ENCODE peak calls at places on chromosome 2, in four cellular contexts. X is prostate gland, T is ascending aorta, K is hepatocyte. R is an unnamed sample.

GRCh38 chr2:239440511-239440959 is 39.7 kb upstream of the HDAC4 start:
- DNase-seq in T (no peak), K (peak), X (no peak), R (no peak)

GRCh38 chr2:239035361-239035814 is 187.5 kb downstream of the TWIST2 start:
- DNase-seq in T (no peak), K (peak), X (no peak), R (peak)

GRCh38 chr2:187382131-187382530 is 65.9 kb downstream of the CALCRL start:
- DNase-seq in K (no peak), T (no peak), X (no peak), R (no peak)

GRCh38 chr2:1717129-1717528 is 27.2 kb downstream of the PXDN start:
- DNase-seq in T (peak), K (no peak), X (peak), R (peak)

GRCh38 chr2:45812039-45812500 is 160.6 kb downstream of the PRKCE start:
- DNase-seq in X (no peak), T (no peak), K (no peak), R (no peak)

GRCh38 chr2:3107567-3107966 is 270.1 kb downstream of the EIPR1 start:
- DNase-seq in T (no peak), X (no peak), K (no peak), R (peak)

GRCh38 chr2:73986085-73986680 is 1.5 kb downstream of the TET3 start:
- DNase-seq in X (no peak), T (no peak), K (no peak), R (no peak)

GRCh38 chr2:173667415-173667814 is 297.8 kb downstream of the SP3 start:
- DNase-seq in K (no peak), T (no peak), X (no peak), R (peak)

GRCh38 chr2:236887519-236887918 is 198.2 kb upstream of the COPS8 start:
- DNase-seq in K (peak), T (peak), X (peak), R (no peak)

GRCh38 chr2:206276169-206276927 is 1.9 kb downstream of the ZDBF2 start:
- DNase-seq in K (no peak), X (no peak), T (no peak), R (no peak)

GRCh38 chr2:237650455-237650850 is 23.1 kb downstream of the LRRFIP1 start:
- DNase-seq in X (no peak), T (no peak), K (no peak), R (no peak)

GRCh38 chr2:171390941-171391516 is 42.8 kb downstream of the METTL8 start:
- DNase-seq in X (no peak), T (no peak), K (no peak), R (no peak)

GRCh38 chr2:189104926-189105325 is 74.6 kb downstream of the COL5A2 start:
- DNase-seq in T (no peak), K (no peak), X (no peak), R (no peak)

GRCh38 chr2:240705204-240705781 is 13.6 kb downstream of the AQP12A start:
- DNase-seq in T (no peak), X (no peak), K (no peak), R (no peak)

GRCh38 chr2:121519732-121520640 is 10.7 kb upstream of the RNU4ATAC start:
- DNase-seq in X (no peak), T (no peak), K (no peak), R (no peak)

GRCh38 chr2:20216130-20217025 is 8.6 kb downstream of the SDC1 start:
- DNase-seq in X (no peak), T (no peak), K (no peak), R (no peak)

GRCh38 chr2:20217041-20217970 is 7.6 kb downstream of the SDC1 start:
- DNase-seq in T (no peak), K (no peak), X (peak), R (no peak)

GRCh38 chr2:20213651-20214565 is 11.0 kb downstream of the SDC1 start:
- DNase-seq in T (no peak), K (peak), X (peak), R (peak)

GRCh38 chr2:20214566-20215182 is 10.3 kb downstream of the SDC1 start:
- DNase-seq in K (no peak), T (no peak), X (no peak), R (no peak)

DNA sequence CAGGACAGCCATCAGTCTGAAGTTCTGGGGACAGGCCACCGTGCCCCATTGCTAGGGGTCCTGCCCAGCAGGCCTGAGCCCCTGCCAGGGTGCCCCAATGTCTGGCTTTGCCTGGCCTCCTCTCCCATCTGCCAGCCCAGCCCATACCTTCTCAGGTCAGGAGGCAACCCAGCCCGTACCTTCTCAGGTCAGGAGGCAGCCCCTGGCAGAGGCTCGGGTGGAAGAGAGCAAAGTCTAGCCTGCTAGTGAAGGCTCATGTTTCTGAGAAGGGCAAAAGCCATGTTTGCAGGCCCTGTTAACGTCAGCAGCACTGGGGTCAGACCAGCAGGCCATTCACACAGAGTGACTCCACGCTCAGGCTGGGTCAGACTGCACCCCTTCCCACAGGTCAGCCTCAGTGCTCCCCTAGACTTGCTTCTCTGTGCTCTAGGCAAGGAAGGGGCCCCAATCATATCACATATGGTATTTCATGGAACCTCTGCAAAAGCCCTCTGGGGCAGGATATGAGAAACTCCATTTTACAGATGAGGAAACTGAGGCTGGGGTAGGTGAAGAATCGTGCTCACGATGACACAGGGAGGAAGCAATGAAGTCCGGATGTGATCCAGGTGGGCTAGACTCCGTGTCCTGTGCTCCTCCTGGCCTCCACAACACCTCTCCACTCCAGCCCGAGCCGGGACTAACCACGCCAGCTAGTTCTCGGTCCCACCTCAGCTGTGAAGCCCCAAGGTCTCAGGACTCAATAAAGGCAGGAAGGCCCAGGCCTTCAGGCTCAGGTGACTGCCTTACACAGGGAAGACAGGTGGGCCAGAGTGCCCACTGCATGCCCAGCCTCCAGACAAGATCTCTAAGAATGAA is 9.5 kb downstream of the SDC1 start:
- DNase-seq in T (no peak), X (no peak), K (peak), R (no peak)
- H3K27ac ChIP-seq in T (no peak), X (peak), K (peak), R (peak)

GRCh38 chr2:70870790-70871189 is 35.2 kb upstream of the CD207 start:
- DNase-seq in X (no peak), K (no peak), T (no peak), R (peak)
- TF ChIP-seq CTCF in X (no peak), K (no peak), T (no peak), R (no peak)

GRCh38 chr2:48346124-48346536 is 183.8 kb upstream of the STON1 start:
- DNase-seq in X (no peak), K (peak), T (peak), R (peak)
- H3K27ac ChIP-seq in X (no peak), K (peak), T (peak), R (peak)

GRCh38 chr2:71482055-71482454 is 28.7 kb downstream of the DYSF start:
- DNase-seq in K (no peak), T (no peak), X (no peak), R (no peak)
- TF ChIP-seq CTCF in K (no peak), T (no peak), X (no peak), R (peak)

DNA sequence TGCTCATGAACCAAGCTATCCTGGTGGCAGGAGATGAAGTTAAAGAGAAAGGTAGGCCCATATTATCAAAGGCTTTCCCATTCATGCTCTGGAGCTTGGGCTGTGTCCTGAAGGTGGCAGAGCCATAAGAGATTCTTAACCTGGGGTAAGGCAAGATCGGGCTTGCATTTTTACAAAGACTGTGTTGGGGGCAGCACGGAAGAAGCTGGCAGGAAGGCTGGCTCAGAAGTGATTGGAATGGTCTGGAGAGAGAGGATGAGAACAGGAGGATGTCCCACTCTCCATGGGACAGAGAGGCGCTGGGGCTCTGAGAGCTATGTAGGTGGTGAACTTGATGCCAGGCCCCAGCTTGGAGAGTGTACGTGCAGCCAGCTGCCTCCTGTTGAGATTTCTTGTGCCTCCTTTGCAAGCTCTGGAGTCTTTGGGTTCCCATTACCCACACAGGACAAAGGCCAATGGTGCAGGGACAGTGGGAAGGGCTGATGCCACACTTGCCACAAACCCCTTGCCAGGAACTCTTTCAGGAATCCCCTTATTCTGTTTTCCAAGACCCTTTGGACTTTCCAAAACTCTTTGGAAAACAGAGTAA is 40.6 kb upstream of the FZD5 start:
- DNase-seq in T (no peak), X (no peak), K (no peak), R (no peak)
- H3K27ac ChIP-seq in T (no peak), X (no peak), K (peak), R (no peak)

DNA sequence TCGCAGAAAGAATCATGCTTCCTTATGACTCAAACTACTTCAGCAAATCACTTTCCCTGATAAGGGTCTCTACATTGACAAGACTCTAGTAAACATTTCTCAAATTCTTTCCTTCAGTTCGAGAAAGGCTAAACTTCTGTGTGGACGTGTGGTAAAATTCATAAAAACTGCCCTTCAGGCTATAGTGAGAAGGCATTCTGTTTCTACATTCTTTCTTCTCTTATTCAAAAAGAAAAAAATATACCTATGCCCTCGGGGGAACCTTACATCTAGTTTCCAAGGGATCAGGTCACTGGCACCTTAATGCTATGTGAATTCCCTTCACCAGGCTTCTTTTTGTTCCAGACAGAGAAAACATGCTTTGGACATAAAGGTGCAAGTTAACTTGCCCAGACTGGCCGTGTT is 4.9 kb downstream of the VIT start:
- DNase-seq in T (no peak), K (peak), X (peak), R (no peak)
- TF ChIP-seq CTCF in T (no peak), K (peak), X (no peak), R (no peak)

DNA sequence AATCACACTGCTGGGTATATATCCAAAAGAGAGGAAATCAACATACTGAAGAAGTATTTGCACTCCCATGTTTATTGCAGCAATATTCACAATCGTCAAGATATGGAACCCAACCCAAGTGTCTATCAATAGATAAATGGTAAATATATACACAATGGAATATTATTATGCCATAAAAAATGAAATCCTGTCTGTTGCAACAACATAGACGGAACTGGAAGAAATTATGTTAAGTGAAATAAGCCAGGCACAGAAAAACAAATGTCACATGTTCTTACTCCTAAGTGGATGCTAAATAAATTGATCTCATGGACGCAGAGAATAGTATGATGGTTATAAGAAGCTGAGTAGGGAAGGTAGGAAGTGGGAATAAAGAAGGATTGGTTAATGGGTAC is 65.7 kb downstream of the NCKAP1 start:
- DNase-seq in T (no peak), X (no peak), K (no peak), R (no peak)
- H3K27ac ChIP-seq in T (no peak), X (no peak), K (no peak), R (no peak)

DNA sequence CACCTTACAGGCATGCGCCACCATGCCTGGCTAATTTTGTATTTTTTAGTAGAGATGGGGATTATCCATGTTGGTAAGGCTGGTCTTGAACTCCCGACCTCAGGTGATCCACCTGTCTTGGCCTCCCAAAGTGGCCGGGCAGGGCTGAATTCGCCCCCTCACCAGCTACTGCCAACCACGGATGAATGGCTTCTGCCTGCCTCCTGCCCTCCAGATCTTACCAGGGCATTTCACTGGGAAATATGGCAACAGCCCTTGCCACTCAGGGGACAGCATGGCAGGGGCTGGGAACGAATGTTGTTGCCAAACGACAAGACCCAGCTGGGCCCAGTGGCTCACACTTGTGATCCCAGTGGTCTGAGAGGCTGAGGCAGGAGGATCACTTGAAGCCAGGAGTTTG is 1.8 kb upstream of the ALPP start:
- DNase-seq in T (no peak), K (peak), X (no peak), R (no peak)
- TF ChIP-seq CTCF in T (no peak), K (no peak), X (no peak), R (no peak)